ENCODE peak calls at places on chromosomes 4 and X, in ten cellular contexts. F is aorta; V is cardiac muscle cell; N is Karpas-422; Y is heart right ventricle; U is left ventricle myocardium inferior; Z is CD4-positive, alpha-beta memory T cell; Q is BE2C; L is spleen; C is PC-3. G is an unnamed sample. For H3K9me3, the result is how much of the 10 kb centered on the place peaks cover.

GRCh38 chrX:135463937-135464336 is 42.2 kb downstream of the SMIM10L2A start:
- DNase-seq in F (no peak), V (no peak), N (peak), Y (no peak), U (no peak), Z (no peak), Q (no peak), L (no peak), C (peak), G (no peak)

GRCh38 chr4:62394751-62395150 is 1194.6 kb downstream of the ADGRL3 start:
- DNase-seq in F (no peak), V (no peak), N (no peak), Y (no peak), U (no peak), Z (no peak), Q (no peak), L (no peak), C (no peak), G (no peak)

GRCh38 chr4:73867783-73868182 is 1.4 kb upstream of the CXCL1 start:
- DNase-seq in F (no peak), V (no peak), N (no peak), Y (no peak), U (no peak), Z (no peak), Q (no peak), L (no peak), C (peak), G (no peak)

GRCh38 chr4:99617374-99617773 is 40.3 kb downstream of the C4orf54 start:
- DNase-seq in F (no peak), V (no peak), N (no peak), Y (no peak), U (no peak), Z (no peak), Q (no peak), L (no peak), C (peak), G (no peak)

GRCh38 chr4:37827030-37827705 is 682 bp downstream of the PGM2 start:
- DNase-seq in F (no peak), V (peak), N (no peak), Y (peak), U (no peak), Z (no peak), Q (no peak), L (no peak), C (peak), G (no peak)

GRCh38 chr4:100742045-100742444 is 224.2 kb upstream of the EMCN start:
- DNase-seq in F (no peak), V (peak), N (peak), Y (peak), U (no peak), Z (no peak), Q (no peak), L (no peak), C (peak), G (no peak)

GRCh38 chr4:183430317-183430986 is 14.0 kb upstream of the CDKN2AIP start:
- DNase-seq in F (no peak), V (peak), N (no peak), Y (peak), U (no peak), Z (peak), Q (no peak), L (peak), C (no peak), G (no peak)

GRCh38 chr4:25814323-25814722 is 48.5 kb downstream of the SEL1L3 start:
- DNase-seq in F (peak), V (no peak), N (no peak), Y (peak), U (peak), Z (no peak), Q (no peak), L (no peak), C (peak), G (no peak)

GRCh38 chr4:104592894-104593470 is 98.3 kb upstream of the CXXC4 start:
- DNase-seq in F (no peak), V (no peak), N (no peak), Y (no peak), U (no peak), Z (no peak), Q (no peak), L (no peak), C (no peak), G (no peak)

GRCh38 chr4:85445058-85445639 is 29.8 kb upstream of the ARHGAP24 start:
- DNase-seq in F (no peak), V (no peak), N (no peak), Y (no peak), U (no peak), Z (no peak), Q (no peak), L (no peak), C (no peak), G (no peak)

GRCh38 chrX:137234651-137235402 is 201.0 kb upstream of the GPR101 start:
- DNase-seq in F (no peak), V (no peak), N (no peak), Y (no peak), U (no peak), Z (peak), Q (no peak), L (no peak), C (no peak), G (no peak)

GRCh38 chrX:9745417-9746115 is 20.1 kb downstream of the GPR143 start:
- DNase-seq in F (no peak), V (no peak), N (no peak), Y (peak), U (no peak), Z (no peak), Q (no peak), L (no peak), C (no peak), G (no peak)

GRCh38 chrX:129980043-129980442 is 2.4 kb upstream of the BCORL1 start:
- DNase-seq in F (no peak), V (peak), N (no peak), Y (peak), U (no peak), Z (no peak), Q (no peak), L (peak), C (no peak), G (no peak)

GRCh38 chr4:183940807-183941310 is 35.8 kb downstream of the STOX2 start:
- DNase-seq in F (no peak), V (no peak), N (no peak), Y (no peak), U (no peak), Z (no peak), Q (no peak), L (no peak), C (no peak), G (no peak)

GRCh38 chr4:42654606-42655005 is 2.3 kb downstream of the ATP8A1 start:
- DNase-seq in F (no peak), V (no peak), N (no peak), Y (no peak), U (no peak), Z (no peak), Q (no peak), L (no peak), C (peak), G (no peak)

GRCh38 chr4:139734201-139734874 is 68.7 kb downstream of the MGST2 start:
- DNase-seq in F (no peak), V (no peak), N (peak), Y (no peak), U (no peak), Z (no peak), Q (no peak), L (no peak), C (no peak), G (no peak)

GRCh38 chr4:61511716-61512488 is 311.8 kb downstream of the ADGRL3 start:
- DNase-seq in F (no peak), V (no peak), N (no peak), Y (no peak), U (no peak), Z (no peak), Q (no peak), L (no peak), C (peak), G (no peak)

GRCh38 chrX:15072880-15073279 is 197.0 kb downstream of the ASB9 start:
- DNase-seq in F (no peak), V (no peak), N (no peak), Y (no peak), U (no peak), Z (no peak), Q (no peak), L (no peak), C (no peak), G (no peak)

GRCh38 chr4:36432556-36432955 is 151.1 kb downstream of the DTHD1 start:
- DNase-seq in F (no peak), V (no peak), N (no peak), Y (no peak), U (no peak), Z (no peak), Q (no peak), L (no peak), C (no peak), G (no peak)

GRCh38 chr4:32824321-32824720 is 2104.2 kb downstream of the PCDH7 start:
- DNase-seq in F (no peak), V (no peak), N (no peak), Y (no peak), U (no peak), Z (no peak), Q (no peak), L (no peak), C (no peak), G (no peak)

GRCh38 chr4:80471701-80472100 is 136.2 kb downstream of the CFAP299 start:
- DNase-seq in F (no peak), V (peak), N (no peak), Y (no peak), U (no peak), Z (no peak), Q (no peak), L (no peak), C (peak), G (no peak)

GRCh38 chr4:121155893-121156292 is 8.2 kb downstream of the TNIP3 start:
- DNase-seq in F (no peak), V (no peak), N (no peak), Y (no peak), U (no peak), Z (no peak), Q (no peak), L (no peak), C (peak), G (no peak)

GRCh38 chr4:129189630-129190029 is 93.7 kb downstream of the C4orf33 start:
- DNase-seq in F (no peak), V (no peak), N (no peak), Y (no peak), U (no peak), Z (no peak), Q (no peak), L (no peak), C (no peak), G (no peak)

GRCh38 chr4:150140774-150141400 is 62.6 kb downstream of the DCLK2 start:
- DNase-seq in F (no peak), V (no peak), N (no peak), Y (no peak), U (no peak), Z (no peak), Q (no peak), L (no peak), C (peak), G (no peak)

GRCh38 chr4:74473155-74473811 is 28.3 kb downstream of the AREG start:
- DNase-seq in F (no peak), V (no peak), N (no peak), Y (peak), U (no peak), Z (no peak), Q (no peak), L (no peak), C (peak), G (no peak)

GRCh38 chr4:24067781-24068193 is 177.9 kb upstream of the PPARGC1A start:
- DNase-seq in F (no peak), V (peak), N (no peak), Y (peak), U (peak), Z (no peak), Q (peak), L (no peak), C (peak), G (no peak)

GRCh38 chr4:14284578-14284977 is 657.1 kb upstream of the BOD1L1 start:
- DNase-seq in F (no peak), V (no peak), N (no peak), Y (no peak), U (no peak), Z (no peak), Q (no peak), L (no peak), C (no peak), G (no peak)

DNA sequence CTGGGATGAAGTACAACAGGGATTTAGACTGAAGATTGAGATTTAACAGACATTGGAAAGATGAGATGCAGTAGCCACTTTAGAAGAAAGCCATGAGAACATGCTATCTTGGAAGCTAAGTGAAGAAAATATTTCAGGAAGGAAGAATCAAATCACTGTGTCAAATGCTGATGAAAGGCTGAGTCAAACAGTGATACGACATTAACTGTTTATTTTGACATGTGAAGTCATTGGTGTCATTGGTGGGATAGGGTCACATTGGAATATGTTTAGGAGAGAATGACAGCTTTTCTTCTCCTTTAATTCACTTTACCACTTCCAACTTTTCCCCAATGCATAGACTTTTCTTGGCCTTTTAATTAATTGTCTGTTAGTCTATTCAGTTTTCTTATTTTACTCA is 653.0 kb upstream of the BOD1L1 start:
- DNase-seq in F (no peak), V (no peak), N (no peak), Y (no peak), U (no peak), Z (no peak), Q (no peak), L (no peak), C (no peak), G (no peak)
- H3K9me3 ChIP-seq in F (under half), V (under half), N (under half), Y (under half), U (under half), Z (under half), Q (under half), L (under half), C (under half), G (under half)

DNA sequence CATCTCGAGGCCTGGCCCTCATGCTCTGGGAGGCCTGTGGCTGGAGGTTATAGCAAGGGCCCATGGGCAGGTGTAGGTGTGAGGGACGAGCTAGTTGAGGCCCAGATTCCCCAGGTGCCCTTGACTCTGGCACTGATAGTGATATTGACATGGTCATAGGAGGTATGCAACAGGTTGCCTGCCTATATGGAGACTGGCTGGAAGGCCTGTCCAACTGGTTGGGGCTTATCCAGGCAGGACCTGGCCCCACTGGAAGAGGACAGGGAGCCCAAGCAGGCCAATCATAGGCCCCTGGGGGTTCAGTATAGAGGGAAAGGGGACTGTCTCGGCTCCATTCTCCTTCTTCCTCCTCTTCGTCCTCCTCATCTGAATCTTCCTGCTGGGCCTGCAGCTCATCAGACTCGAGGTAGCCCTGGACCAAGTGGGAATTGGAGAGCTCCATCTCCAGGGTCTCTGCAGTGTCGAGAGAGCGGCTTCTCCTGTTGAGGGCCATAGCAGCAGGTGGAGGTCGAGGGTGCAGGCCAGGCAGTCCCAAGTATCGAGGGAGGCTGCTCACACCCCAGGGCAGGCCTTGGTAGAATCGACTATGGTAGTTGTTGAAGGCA is 15.3 kb downstream of the AMER1 start:
- DNase-seq in F (no peak), V (no peak), N (no peak), Y (no peak), U (no peak), Z (no peak), Q (no peak), L (no peak), C (no peak), G (no peak)
- H3K9me3 ChIP-seq in F (under half), V (under half), N (under half), Y (under half), U (under half), Z (under half), Q (under half), L (under half), C (under half), G (under half)

DNA sequence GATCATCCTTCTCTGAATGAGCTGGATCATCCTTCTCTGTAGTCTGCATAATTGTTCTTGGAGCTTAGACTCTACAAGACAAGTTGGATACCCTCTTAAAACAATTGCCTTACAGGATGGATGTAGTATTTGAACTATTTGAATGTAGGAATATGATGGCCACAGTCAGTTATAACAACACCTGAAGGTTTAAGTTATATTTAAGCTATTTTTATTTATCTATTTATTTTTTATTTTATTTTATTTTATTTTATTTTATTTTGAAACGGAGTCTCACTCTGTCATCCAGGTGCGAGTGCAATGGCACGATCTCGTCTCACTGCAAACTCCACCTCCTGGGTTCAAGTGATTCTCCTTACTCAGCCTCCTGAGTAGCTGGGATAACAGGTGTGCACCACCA is 149.9 kb upstream of the SLIT2 start:
- DNase-seq in F (no peak), V (no peak), N (no peak), Y (no peak), U (no peak), Z (no peak), Q (no peak), L (no peak), C (no peak), G (no peak)
- H3K9me3 ChIP-seq in F (under half), V (under half), N (under half), Y (under half), U (under half), Z (under half), Q (under half), L (under half), C (under half), G (under half)

GRCh38 chrX:154695913-154696312 is 42.5 kb upstream of the CTAG2 start:
- DNase-seq in F (no peak), V (no peak), N (no peak), Y (peak), U (no peak), Z (no peak), Q (no peak), L (no peak), C (no peak), G (no peak)

GRCh38 chrX:154696328-154697045 is 43.1 kb upstream of the CTAG2 start:
- DNase-seq in F (no peak), V (no peak), N (no peak), Y (no peak), U (no peak), Z (no peak), Q (no peak), L (no peak), C (peak), G (no peak)

GRCh38 chrX:154693394-154693793 is 40.0 kb upstream of the CTAG2 start:
- DNase-seq in F (no peak), V (no peak), N (no peak), Y (no peak), U (no peak), Z (no peak), Q (no peak), L (no peak), C (no peak), G (no peak)

DNA sequence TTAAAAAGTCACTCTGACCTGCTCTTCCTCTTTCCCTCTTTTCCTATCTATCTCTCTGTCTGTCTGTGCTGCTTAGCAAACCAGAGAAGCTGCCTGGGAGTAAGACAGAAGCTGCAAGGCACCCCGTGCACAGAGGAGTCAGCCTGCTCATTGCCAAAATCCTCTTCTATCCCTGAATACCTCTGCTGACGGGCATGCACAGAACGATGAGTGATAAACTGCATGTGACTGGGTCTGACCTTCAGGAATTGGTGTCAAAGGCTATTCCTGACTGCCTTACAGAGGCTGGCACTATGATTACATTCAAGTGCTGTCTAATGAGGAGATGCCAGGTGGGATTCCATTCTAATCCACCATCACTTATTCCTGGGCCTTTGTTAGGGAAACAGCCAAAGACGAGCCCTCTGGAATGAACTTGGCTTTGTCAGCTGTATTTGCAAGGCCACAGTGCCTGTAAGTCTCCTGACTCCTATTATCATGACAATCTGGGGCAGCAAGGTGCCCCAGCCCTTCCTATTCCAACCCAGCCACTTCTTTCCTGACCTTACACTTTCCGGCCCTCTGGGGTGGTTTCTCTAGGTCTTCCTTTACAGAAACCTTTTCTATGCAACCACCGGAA is 45.4 kb upstream of the CTAG2 start:
- DNase-seq in F (no peak), V (no peak), N (no peak), Y (peak), U (no peak), Z (no peak), Q (no peak), L (no peak), C (no peak), G (no peak)
- H3K9me3 ChIP-seq in F (under half), V (under half), N (under half), Y (under half), U (under half), Z (under half), Q (under half), L (under half), C (under half), G (under half)

GRCh38 chrX:153804100-153804595 is 9.7 kb downstream of the SSR4 start:
- DNase-seq in F (no peak), V (no peak), N (no peak), Y (no peak), U (no peak), Z (no peak), Q (no peak), L (no peak), C (no peak), G (no peak)

GRCh38 chrX:153804621-153805020 is 10.2 kb downstream of the SSR4 start:
- DNase-seq in F (no peak), V (no peak), N (no peak), Y (no peak), U (no peak), Z (no peak), Q (no peak), L (no peak), C (no peak), G (no peak)

GRCh38 chrX:153803211-153804099 is 9.0 kb downstream of the SSR4 start:
- DNase-seq in F (no peak), V (no peak), N (no peak), Y (no peak), U (no peak), Z (no peak), Q (no peak), L (no peak), C (no peak), G (no peak)

GRCh38 chrX:153806999-153807575 is 12.6 kb downstream of the SSR4 start:
- DNase-seq in F (no peak), V (no peak), N (no peak), Y (no peak), U (no peak), Z (no peak), Q (no peak), L (no peak), C (no peak), G (no peak)

DNA sequence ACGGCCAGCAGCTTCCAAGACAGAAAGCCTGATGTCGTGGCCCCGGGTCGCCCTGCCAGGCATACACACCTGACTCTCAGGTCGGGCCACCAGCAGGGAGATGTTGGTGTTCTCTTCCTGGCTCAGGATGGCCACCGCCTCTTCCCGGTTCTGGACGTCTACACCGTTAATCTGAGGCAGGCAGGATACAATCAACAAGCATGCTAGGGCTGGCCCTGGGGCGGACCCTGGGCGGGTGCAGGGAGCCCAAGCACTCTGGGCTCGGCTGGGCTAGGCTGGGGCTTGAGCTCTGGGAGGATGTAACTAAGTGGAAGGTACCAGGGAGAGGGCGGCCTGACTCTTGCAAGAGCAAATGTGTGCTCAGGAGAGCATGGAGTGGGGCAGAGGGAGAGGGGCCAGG is 11.0 kb downstream of the SSR4 start:
- DNase-seq in F (no peak), V (no peak), N (no peak), Y (no peak), U (no peak), Z (no peak), Q (no peak), L (no peak), C (no peak), G (no peak)
- H3K9me3 ChIP-seq in F (under half), V (under half), N (under half), Y (under half), U (under half), Z (under half), Q (under half), L (under half), C (under half), G (under half)

G was measured in T-helper 17 cell.